ENCODE peak calls at places on chromosomes 13 and 19, in seven cellular contexts. U is fibroblast of the conjunctiva; I is stimulated activated CD8-positive, alpha-beta memory T cell treated with anti-CD3 and anti-CD28 coated beads, Interleukin-7, amount 100 ng/mL, for 48 hours; Z is AG08396; F is A673; M is head of caudate nucleus; G is CD8-positive, alpha-beta T cell. Q is an unnamed sample.

GRCh38 chr13:110471156-110471832 is 90.2 kb downstream of the RAB20 start:
- DNase-seq in U (no peak), G (no peak), Z (no peak), F (no peak), M (no peak), I (no peak), Q (peak)

GRCh38 chr19:40423938-40424337 is 1.9 kb downstream of the SERTAD1 start:
- DNase-seq in Z (no peak), U (no peak), I (no peak), M (no peak), G (no peak), F (no peak), Q (no peak)

GRCh38 chr19:342801-343421 is 1.7 kb downstream of the MIER2 start:
- DNase-seq in Z (peak), U (peak), M (no peak), I (no peak), G (no peak), F (no peak), Q (peak)

GRCh38 chr13:99199541-99200432 is 867 bp upstream of the UBAC2 start:
- DNase-seq in U (no peak), M (no peak), F (no peak), I (no peak), Z (no peak), G (peak), Q (peak)

GRCh38 chr13:40167327-40167726 is 499.1 kb downstream of the FOXO1 start:
- DNase-seq in F (no peak), U (no peak), G (no peak), M (no peak), I (no peak), Z (no peak), Q (no peak)

GRCh38 chr13:110306960-110307696 is at the start of the genes COL4A1 and COL4A2:
- DNase-seq in U (no peak), M (no peak), G (no peak), F (peak), I (no peak), Z (peak), Q (no peak)

GRCh38 chr19:33048806-33049676 is 15.6 kb downstream of the RHPN2 start:
- DNase-seq in U (no peak), F (no peak), I (no peak), M (no peak), Z (no peak), G (no peak), Q (no peak)

GRCh38 chr13:63910406-63910957 is 2494.8 kb upstream of the PCDH20 start:
- DNase-seq in I (no peak), U (peak), M (peak), G (no peak), Z (no peak), F (peak), Q (peak)

GRCh38 chr13:99902657-99903056 is 68.9 kb downstream of the ZIC5 start:
- DNase-seq in M (no peak), F (no peak), G (no peak), I (no peak), U (no peak), Z (no peak), Q (no peak)

GRCh38 chr19:39923862-39924261 is 10.6 kb downstream of the FCGBP start:
- DNase-seq in U (no peak), Z (no peak), I (no peak), F (no peak), G (no peak), M (no peak), Q (no peak)

GRCh38 chr13:27634791-27635190 is 13.1 kb downstream of the POLR1D start:
- DNase-seq in I (no peak), F (no peak), Z (no peak), U (no peak), G (no peak), M (no peak), Q (no peak)

GRCh38 chr19:867301-867793 is 7.9 kb downstream of the CFD start:
- DNase-seq in F (peak), G (no peak), M (no peak), Z (no peak), I (no peak), U (no peak), Q (no peak)

Q was measured in pons.